ENCODE peak calls at places on chromosomes 3 and 15, in four cellular contexts. Q is IMR-90, A is A549, R is neural progenitor cell. C is an unnamed sample.

GRCh38 chr15:66907826-66908502 is 157.4 kb upstream of the SMAD3 start:
- DNase-seq in Q (peak; percentile 37), R (no peak), A (no peak), C (no peak)

GRCh38 chr15:68924866-68925599 is 5.3 kb upstream of the SPESP1 start:
- DNase-seq in A (peak; percentile 78), Q (peak; percentile 71), R (peak; percentile 85), C (peak; percentile 54)

GRCh38 chr3:136883967-136884720 is 22.1 kb downstream of the NCK1 start:
- DNase-seq in R (no peak), A (no peak), Q (no peak), C (no peak)

GRCh38 chr3:66413151-66413751 is 87.6 kb downstream of the LRIG1 start:
- DNase-seq in R (no peak), A (no peak), Q (peak; percentile 100), C (peak; percentile 69)

GRCh38 chr15:84749111-84749991 is 959 bp downstream of the ZNF592 start:
- DNase-seq in A (peak; percentile 34), R (peak; percentile 53), Q (no peak), C (no peak)

GRCh38 chr3:160169139-160169830 is 55.9 kb upstream of the C3orf80 start:
- DNase-seq in A (peak; percentile 28), R (no peak), Q (peak; percentile 95), C (peak; percentile 42)

GRCh38 chr3:25962255-25962654 is 172.4 kb downstream of the OXSM start:
- DNase-seq in A (peak; percentile 34), R (peak; percentile 47), Q (no peak), C (peak; percentile 18)

GRCh38 chr3:192940129-192940528 is 22.5 kb upstream of the MB21D2 start:
- DNase-seq in Q (no peak), A (no peak), R (no peak), C (peak; percentile 73)

GRCh38 chr3:167808910-167809309 is 73.4 kb downstream of the SERPINI1 start:
- DNase-seq in A (no peak), R (no peak), Q (no peak), C (no peak)

GRCh38 chr3:175672119-175672689 is 813.1 kb downstream of the NAALADL2 start:
- DNase-seq in R (no peak), Q (peak; percentile 63), A (no peak), C (no peak)

GRCh38 chr3:190739726-190740230 is 122.7 kb downstream of the GMNC start:
- DNase-seq in A (no peak), R (no peak), Q (no peak), C (peak; percentile 22)

GRCh38 chr3:124026516-124026915 is 34.6 kb upstream of the ROPN1 start:
- DNase-seq in R (no peak), A (no peak), Q (no peak), C (no peak)

GRCh38 chr15:31227954-31228542 is 98.6 kb upstream of the KLF13 start:
- DNase-seq in Q (no peak), A (no peak), R (no peak), C (no peak)

GRCh38 chr15:34365836-34366235 is 1.2 kb downstream of the LPCAT4 start:
- DNase-seq in R (no peak), A (no peak), Q (no peak), C (no peak)

GRCh38 chr15:100849021-100849831 is 30.4 kb upstream of the ALDH1A3 start:
- DNase-seq in R (no peak), Q (peak; percentile 41), A (peak; percentile 82), C (peak; percentile 35)

GRCh38 chr3:54826255-54826691 is 101.6 kb downstream of the LRTM1 start:
- DNase-seq in A (no peak), Q (peak; percentile 31), R (no peak), C (no peak)

GRCh38 chr3:127005864-127006500 is 23.1 kb downstream of the PLXNA1 start:
- DNase-seq in Q (peak; percentile 48), A (no peak), R (no peak), C (peak; percentile 73)

GRCh38 chr3:99012051-99012450 is 110.6 kb upstream of the DCBLD2 start:
- DNase-seq in R (no peak), Q (peak; percentile 13), A (no peak), C (no peak)

GRCh38 chr15:33234019-33234418 is 39.5 kb upstream of the FMN1 start:
- DNase-seq in R (peak; percentile 50), Q (peak; percentile 45), A (peak; percentile 65), C (peak; percentile 54)

GRCh38 chr15:74453925-74454763 is 6.8 kb downstream of the UBL7 start:
- DNase-seq in Q (peak; percentile 55), R (no peak), A (no peak), C (no peak)

GRCh38 chr15:42190370-42190769 is 17.7 kb downstream of the VPS39 start:
- DNase-seq in Q (no peak), R (no peak), A (no peak), C (no peak)

GRCh38 chr3:55297706-55298105 is 189.4 kb downstream of the WNT5A start:
- DNase-seq in Q (no peak), A (no peak), R (no peak), C (no peak)

GRCh38 chr15:51907136-51907862 is 64.3 kb downstream of the LEO1 start:
- DNase-seq in Q (peak; percentile 42), R (no peak), A (peak; percentile 69), C (peak; percentile 52)

GRCh38 chr3:97863025-97863424 is 41.2 kb downstream of the CRYBG3 start:
- DNase-seq in Q (peak; percentile 12), R (no peak), A (peak; percentile 5), C (peak; percentile 77)

GRCh38 chr15:78243491-78243941 is 9.2 kb upstream of the ACSBG1 start:
- DNase-seq in A (no peak), R (peak; percentile 56), Q (peak; percentile 32), C (no peak)

GRCh38 chr15:63538876-63539275 is 34.5 kb downstream of the USP3 start:
- DNase-seq in Q (no peak), A (no peak), R (no peak), C (no peak)

GRCh38 chr3:25588441-25589103 is 76.1 kb downstream of the TOP2B start:
- DNase-seq in A (no peak), R (no peak), Q (peak; percentile 13), C (no peak)

GRCh38 chr3:154758109-154758868 is 321.8 kb upstream of the MME start:
- DNase-seq in A (peak; percentile 25), Q (peak; percentile 70), R (no peak), C (peak; percentile 20)

GRCh38 chr3:123586131-123586530 is 1.3 kb upstream of the HACD2 start:
- DNase-seq in A (peak; percentile 80), R (peak; percentile 81), Q (no peak), C (peak; percentile 84)

GRCh38 chr3:31405515-31405914 is 127.2 kb upstream of the STT3B start:
- DNase-seq in A (no peak), R (no peak), Q (no peak), C (no peak)

GRCh38 chr3:127488141-127488672 is 102.3 kb downstream of the TPRA1 start:
- DNase-seq in A (no peak), Q (no peak), R (no peak), C (peak; percentile 1)

DNA sequence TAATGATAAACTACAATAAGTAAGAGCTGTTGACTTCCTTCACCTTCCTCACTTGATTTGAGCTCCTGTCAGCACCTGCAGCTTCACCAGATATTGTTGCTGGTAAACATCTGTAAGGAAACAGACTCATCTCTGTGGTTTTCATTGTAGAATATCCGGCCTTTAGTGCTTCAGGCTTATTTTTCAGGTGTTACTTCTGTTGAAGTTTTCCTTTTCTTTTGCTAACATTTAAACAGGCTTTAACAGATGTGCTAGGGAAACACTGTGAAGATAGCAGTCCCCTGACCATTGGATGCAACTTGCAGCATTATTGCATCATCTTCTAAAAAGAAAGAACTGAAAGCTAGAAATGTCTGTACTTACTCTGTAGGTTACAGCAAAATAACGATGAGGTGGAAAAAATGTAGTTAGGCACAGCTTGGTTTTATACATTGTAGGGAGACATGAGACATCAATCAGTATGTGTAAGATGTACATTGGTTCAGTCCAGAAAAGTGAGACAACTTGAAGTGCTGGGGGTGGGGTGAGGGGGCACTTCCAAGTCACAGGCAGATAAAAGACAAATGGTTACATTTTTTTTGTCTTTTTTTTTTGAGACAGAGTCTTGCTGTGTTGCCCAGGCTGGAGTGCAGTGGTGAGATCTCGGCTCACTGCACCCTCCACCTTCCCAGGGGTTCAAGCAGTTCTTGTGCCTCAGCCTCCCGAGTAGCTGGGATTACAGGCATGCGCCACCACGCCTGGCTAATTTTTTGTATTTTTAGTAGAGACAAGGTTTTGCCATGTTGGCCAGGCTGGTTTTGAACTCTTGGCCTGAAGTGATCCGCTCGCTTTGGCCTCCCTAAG is 10.2 kb downstream of the EDEM1 start:
- DNase-seq in Q (peak; percentile 73), R (no peak), A (no peak), C (peak; percentile 79)
- TF ChIP-seq CTCF in Q (no peak), R (no peak), A (no peak), C (no peak)

DNA sequence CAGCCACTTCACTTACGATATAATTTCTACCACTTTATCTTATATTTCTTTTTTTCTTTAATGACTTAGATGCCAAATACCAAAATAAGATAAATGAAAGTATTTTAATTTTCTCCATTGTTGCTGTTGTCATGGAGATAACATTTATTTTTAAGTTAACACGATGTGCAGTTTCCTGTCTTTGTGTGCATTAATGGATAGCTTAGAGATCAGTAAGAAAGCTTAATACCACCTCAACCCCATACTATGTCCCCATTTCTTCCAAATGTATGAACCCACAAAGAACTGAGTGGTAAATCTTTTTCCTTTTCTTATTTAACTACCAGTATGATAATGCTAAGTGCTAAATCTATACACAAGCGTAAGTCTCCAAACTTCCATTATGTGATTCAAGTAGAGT is 17.1 kb downstream of the PCNP start:
- DNase-seq in R (no peak), A (no peak), Q (no peak), C (no peak)
- H3K4me1 ChIP-seq in R (no peaks in the 10 kb centered on the region), A (no peaks in the 10 kb centered on the region), Q (no peaks in the 10 kb centered on the region), C (no peaks in the 10 kb centered on the region)

GRCh38 chr3:58039609-58040008 is 31.4 kb downstream of the FLNB start:
- DNase-seq in A (no peak), Q (no peak), R (no peak), C (no peak)
- H3K27ac ChIP-seq in A (peak overlapping the region; percentile 11), Q (no peak overlapping the region), R (no peak overlapping the region), C (no peak overlapping the region)

GRCh38 chr3:171569571-171570132 is 109.4 kb upstream of the TNIK start:
- DNase-seq in R (no peak), A (peak; percentile 6), Q (no peak), C (no peak)
- TF ChIP-seq CTCF in R (no peak), A (no peak), Q (no peak), C (no peak)

DNA sequence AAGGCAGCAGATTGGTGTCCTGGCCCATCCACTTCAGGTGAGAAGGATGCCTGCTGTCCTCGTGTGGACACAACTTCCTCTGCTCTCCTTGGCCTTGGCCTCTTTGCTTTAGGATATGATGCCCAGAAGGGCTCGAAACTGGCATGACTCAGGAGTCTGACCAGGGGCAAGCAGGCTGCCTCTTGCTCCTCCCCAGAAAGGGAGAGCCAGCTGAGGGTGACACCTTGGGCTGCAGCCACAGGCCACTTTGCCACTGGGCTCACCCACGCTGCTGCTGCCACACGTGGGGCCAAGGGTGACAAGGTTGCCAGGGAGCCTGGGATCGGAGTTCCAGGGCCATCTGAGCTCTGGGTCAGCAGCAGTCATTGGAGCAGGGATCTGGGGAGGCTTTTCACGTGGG is 267.9 kb upstream of the CTDSPL start:
- DNase-seq in Q (no peak), R (no peak), A (no peak), C (no peak)
- H3K4me1 ChIP-seq in Q (no peaks in the 10 kb centered on the region), R (no peaks in the 10 kb centered on the region), A (no peaks in the 10 kb centered on the region), C (no peaks in the 10 kb centered on the region)